ENCODE peak calls at places on chromosomes 16 and 17, in seven cellular contexts. D, T, Y, R, H, U and A are unnamed samples. For H3K27me3, the result is how much of the 10 kb centered on the place peaks cover.

GRCh38 chr17:9002610-9003354 is 18.5 kb upstream of the NTN1 start:
- DNase-seq in D (no peak), T (no peak), Y (peak), R (peak), H (peak), U (peak), A (peak)

GRCh38 chr17:10197721-10198508 is 491 bp downstream of the GAS7 start:
- DNase-seq in D (no peak), T (no peak), Y (peak), R (no peak), H (peak), U (no peak), A (no peak)

GRCh38 chr17:151886-152859 is 14.8 kb downstream of the SCGB1C2 start:
- DNase-seq in D (no peak), T (no peak), Y (no peak), R (no peak), H (no peak), U (peak), A (peak)

GRCh38 chr17:38440614-38441397 is 12.5 kb downstream of the ARHGAP23 start:
- DNase-seq in D (no peak), T (no peak), Y (no peak), R (no peak), H (peak), U (no peak), A (no peak)

GRCh38 chr17:66304304-66305174 is 2.1 kb downstream of the PRKCA start:
- DNase-seq in D (peak), T (no peak), Y (peak), R (no peak), H (peak), U (peak), A (no peak)

GRCh38 chr16:72783716-72784320 is 264.1 kb downstream of the ZFHX3 start:
- DNase-seq in D (no peak), T (no peak), Y (no peak), R (no peak), H (no peak), U (peak), A (no peak)

GRCh38 chr17:64378890-64379354 is 11.7 kb downstream of the PECAM1 start:
- DNase-seq in D (peak), T (no peak), Y (no peak), R (no peak), H (no peak), U (no peak), A (no peak)

GRCh38 chr16:27238016-27238587 is 30.5 kb downstream of the NSMCE1 start:
- DNase-seq in D (peak), T (no peak), Y (no peak), R (peak), H (no peak), U (no peak), A (no peak)

GRCh38 chr17:2071421-2072281 is 16.7 kb downstream of the HIC1 start:
- DNase-seq in D (peak), T (no peak), Y (no peak), R (no peak), H (no peak), U (peak), A (no peak)

GRCh38 chr16:84832488-84833141 is 12.8 kb downstream of the CRISPLD2 start:
- DNase-seq in D (peak), T (no peak), Y (no peak), R (no peak), H (no peak), U (peak), A (peak)

GRCh38 chr16:89325861-89326471 is 108.5 kb downstream of the ZNF778 start:
- DNase-seq in D (peak), T (no peak), Y (no peak), R (no peak), H (peak), U (peak), A (no peak)

GRCh38 chr16:87127061-87127765 is 190.0 kb downstream of the C16orf95 start:
- DNase-seq in D (no peak), T (no peak), Y (no peak), R (no peak), H (no peak), U (peak), A (no peak)

GRCh38 chr16:14057878-14058382 is 13.2 kb upstream of the MRTFB start:
- DNase-seq in D (no peak), T (no peak), Y (no peak), R (no peak), H (no peak), U (peak), A (no peak)

GRCh38 chr17:49848739-49849138 is 870 bp upstream of the TAC4 start:
- DNase-seq in D (no peak), T (no peak), Y (no peak), R (no peak), H (no peak), U (no peak), A (no peak)

GRCh38 chr17:5516060-5516792 is 29.9 kb downstream of the MIS12 start:
- DNase-seq in D (no peak), T (no peak), Y (no peak), R (no peak), H (no peak), U (peak), A (no peak)

GRCh38 chr17:50865060-50865867 is 890 bp downstream of the TOB1 start:
- DNase-seq in D (peak), T (peak), Y (peak), R (peak), H (peak), U (peak), A (no peak)

GRCh38 chr16:72468582-72468981 is 296.6 kb upstream of the PMFBP1 start:
- DNase-seq in D (no peak), T (no peak), Y (no peak), R (no peak), H (no peak), U (peak), A (no peak)

GRCh38 chr17:11598274-11599221 is at the start of gene DNAH9:
- DNase-seq in D (peak), T (no peak), Y (peak), R (no peak), H (peak), U (peak), A (peak)

GRCh38 chr16:1099224-1100083 is 3.4 kb upstream of the C1QTNF8 start:
- DNase-seq in D (no peak), T (no peak), Y (no peak), R (no peak), H (no peak), U (no peak), A (no peak)

GRCh38 chr17:36921131-36921851 is 16.0 kb upstream of the LHX1 start:
- DNase-seq in D (no peak), T (no peak), Y (no peak), R (no peak), H (peak), U (peak), A (no peak)

GRCh38 chr17:81339502-81340296 is 44.6 kb upstream of the SLC38A10 start:
- DNase-seq in D (peak), T (no peak), Y (no peak), R (no peak), H (no peak), U (no peak), A (no peak)

GRCh38 chr17:61444831-61445230 is 7.4 kb upstream of the TBX4 start:
- DNase-seq in D (no peak), T (no peak), Y (no peak), R (no peak), H (no peak), U (peak), A (no peak)

GRCh38 chr16:67228905-67229304 is 2.0 kb downstream of the TMEM208 start:
- DNase-seq in D (no peak), T (no peak), Y (no peak), R (no peak), H (no peak), U (no peak), A (no peak)

GRCh38 chr16:56199164-56199563 is 7.9 kb downstream of the GNAO1 start:
- DNase-seq in D (no peak), T (no peak), Y (no peak), R (peak), H (no peak), U (no peak), A (no peak)

GRCh38 chr16:24511801-24512200 is 27.6 kb upstream of the RBBP6 start:
- DNase-seq in D (no peak), T (no peak), Y (no peak), R (no peak), H (no peak), U (no peak), A (no peak)

GRCh38 chr16:700684-701584 is 4.7 kb downstream of the FBXL16 start:
- DNase-seq in D (no peak), T (no peak), Y (no peak), R (peak), H (peak), U (no peak), A (no peak)

GRCh38 chr17:1186923-1187771 is 7.4 kb upstream of the ABR start:
- DNase-seq in D (peak), T (peak), Y (peak), R (peak), H (peak), U (peak), A (no peak)

GRCh38 chr17:62134397-62134796 is 69.3 kb upstream of the MED13 start:
- DNase-seq in D (no peak), T (no peak), Y (no peak), R (no peak), H (no peak), U (peak), A (no peak)

GRCh38 chr17:67359960-67360817 is 6.2 kb downstream of the PSMD12 start:
- DNase-seq in D (no peak), T (peak), Y (peak), R (peak), H (peak), U (no peak), A (no peak)

GRCh38 chr17:2076461-2076984 is 21.6 kb downstream of the HIC1 start:
- DNase-seq in D (no peak), T (no peak), Y (peak), R (no peak), H (no peak), U (peak), A (no peak)

GRCh38 chr16:81635336-81635947 is 143.6 kb upstream of the PLCG2 start:
- DNase-seq in D (no peak), T (no peak), Y (no peak), R (no peak), H (no peak), U (no peak), A (no peak)

GRCh38 chr17:28575126-28575795 is 1.4 kb downstream of the ALDOC start:
- DNase-seq in D (no peak), T (no peak), Y (peak), R (no peak), H (no peak), U (no peak), A (no peak)

GRCh38 chr17:63830904-63831491 is 3.5 kb upstream of the FTSJ3 start:
- DNase-seq in D (no peak), T (no peak), Y (no peak), R (no peak), H (no peak), U (no peak), A (no peak)

GRCh38 chr17:55769625-55770000 is 18.8 kb downstream of the PCTP start:
- DNase-seq in D (peak), T (no peak), Y (no peak), R (no peak), H (no peak), U (peak), A (peak)

GRCh38 chr16:84562174-84562815 is 55.6 kb downstream of the COTL1 start:
- DNase-seq in D (peak), T (no peak), Y (no peak), R (no peak), H (no peak), U (no peak), A (no peak)

GRCh38 chr17:37742762-37743611 is 1.9 kb downstream of the HNF1B start:
- DNase-seq in D (peak), T (no peak), Y (peak), R (no peak), H (peak), U (no peak), A (no peak)

GRCh38 chr17:82101301-82101715 is 3.3 kb upstream of the FASN start:
- DNase-seq in D (no peak), T (no peak), Y (peak), R (no peak), H (no peak), U (no peak), A (no peak)

GRCh38 chr16:74673876-74674275 is 7.2 kb upstream of the RFWD3 start:
- DNase-seq in D (no peak), T (no peak), Y (no peak), R (no peak), H (no peak), U (no peak), A (peak)

GRCh38 chr17:74750327-74751069 is 2.1 kb downstream of the NHERF1 start:
- DNase-seq in D (peak), T (no peak), Y (no peak), R (no peak), H (no peak), U (no peak), A (no peak)
- H3K4me3 ChIP-seq in D (peak), T (peak), Y (peak), R (peak), H (peak), U (peak), A (peak)

DNA sequence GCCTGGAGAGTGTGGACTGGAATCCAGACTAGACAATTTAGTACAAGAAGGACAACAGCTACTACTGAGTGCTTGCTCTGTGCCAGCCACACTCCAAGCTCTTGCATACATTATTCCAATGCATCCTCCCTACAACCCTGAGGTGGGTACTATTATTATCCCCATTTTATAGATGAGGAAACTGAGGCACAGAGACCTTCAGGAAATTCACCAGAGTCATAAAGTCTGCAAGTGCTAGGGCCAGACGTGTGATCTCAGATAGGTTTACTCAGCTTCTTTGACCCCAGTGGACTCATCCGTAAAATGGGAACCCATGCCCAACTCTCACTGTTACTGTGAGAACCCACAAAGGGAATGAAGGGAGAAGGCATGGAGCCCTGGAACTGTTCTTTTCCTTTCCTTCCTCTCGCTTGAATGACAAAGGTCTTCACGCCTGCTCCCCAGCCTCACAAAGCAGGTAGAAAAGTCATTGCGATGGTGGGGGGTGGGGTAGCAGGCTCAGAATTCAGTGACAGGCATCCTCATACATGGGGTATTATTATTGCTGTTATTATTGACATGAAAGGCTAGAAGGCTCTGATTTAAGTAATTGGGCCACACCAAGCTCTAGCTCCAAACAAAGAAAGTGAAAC is 160.0 kb downstream of the ZNF423 start:
- DNase-seq in D (no peak), T (no peak), Y (no peak), R (no peak), H (no peak), U (no peak), A (no peak)
- H3K27me3 ChIP-seq in D (under half), T (under half), Y (under half), R (under half), H (under half), U (under half), A (under half)

DNA sequence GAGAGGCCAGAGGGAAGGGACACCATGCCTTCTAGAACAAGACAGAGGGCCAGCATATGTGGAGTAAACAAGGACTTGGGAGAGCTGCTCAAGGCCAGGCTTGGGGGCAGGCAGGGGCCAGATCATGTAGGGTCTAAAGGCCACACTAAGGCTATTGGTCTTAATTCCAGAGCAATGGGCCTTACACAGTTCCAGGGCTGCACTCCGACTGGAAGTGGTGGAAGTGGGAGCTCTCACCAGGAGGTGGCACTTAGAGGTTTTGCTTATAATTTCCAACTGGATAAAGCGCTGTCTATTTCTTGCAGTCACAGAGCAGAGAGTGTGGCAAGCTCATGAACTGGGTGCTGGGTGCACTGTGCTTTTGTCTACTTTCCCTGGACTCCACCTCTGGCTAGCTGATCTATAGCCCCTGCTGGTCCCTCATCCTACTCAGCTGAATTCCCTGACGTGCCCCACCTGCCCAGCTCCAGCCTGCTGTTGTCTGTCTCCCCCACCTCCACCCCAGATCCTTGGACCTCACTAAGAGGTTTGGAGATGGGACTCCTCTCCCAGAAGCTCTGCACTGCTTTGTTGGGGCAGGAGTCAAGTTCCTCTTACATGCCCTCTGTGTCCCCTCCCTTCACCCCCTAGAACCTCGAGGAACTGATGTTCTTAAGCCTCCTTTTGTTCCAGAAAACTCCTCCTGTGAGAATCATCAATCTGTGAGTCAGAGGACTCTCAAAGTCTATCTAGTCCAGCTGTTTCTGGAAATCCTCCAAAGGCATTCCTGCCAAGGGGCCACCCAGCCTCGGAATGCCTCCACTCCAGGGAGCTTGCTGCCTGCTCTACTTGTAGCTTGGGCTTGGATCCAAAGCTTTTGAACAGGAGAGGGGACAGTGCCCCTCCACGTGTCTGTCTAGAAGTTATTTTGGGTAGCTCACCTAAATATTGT is 48.1 kb upstream of the KSR1 start:
- DNase-seq in D (no peak), T (no peak), Y (no peak), R (no peak), H (peak), U (peak), A (no peak)
- H3K4me3 ChIP-seq in D (no peak), T (no peak), Y (peak), R (no peak), H (no peak), U (no peak), A (no peak)

GRCh38 chr17:48748728-48749566 is 20.4 kb upstream of the HOXB13 start:
- DNase-seq in D (no peak), T (no peak), Y (no peak), R (no peak), H (no peak), U (no peak), A (no peak)

GRCh38 chr17:48745381-48746275 is 17.1 kb upstream of the HOXB13 start:
- DNase-seq in D (no peak), T (no peak), Y (no peak), R (no peak), H (no peak), U (no peak), A (no peak)

GRCh38 chr17:48747445-48748363 is 19.2 kb upstream of the HOXB13 start:
- DNase-seq in D (no peak), T (no peak), Y (peak), R (no peak), H (no peak), U (no peak), A (no peak)

GRCh38 chr17:48749621-48750553 is 21.3 kb upstream of the HOXB13 start:
- DNase-seq in D (no peak), T (no peak), Y (no peak), R (no peak), H (no peak), U (no peak), A (no peak)

GRCh38 chr17:48746916-48747444 is 18.4 kb upstream of the HOXB13 start:
- DNase-seq in D (no peak), T (no peak), Y (peak), R (no peak), H (no peak), U (no peak), A (no peak)
- H3K27me3 ChIP-seq in D (half or more), T (half or more), Y (half or more), R (half or more), H (half or more), U (half or more), A (under half)